ENCODE peak calls at places on chromosomes 1 and 21, in six cellular contexts. One of them, this sample, is unnamed.

GRCh38 chr1:194339451-194339850 is 1153.0 kb upstream of the B3GALT2 start:
- DNase-seq in transverse colon: no peak
- DNase-seq in CD8-positive, alpha-beta T cell: no peak
- DNase-seq in GM12865: no peak
- DNase-seq in lower lobe of right lung: no peak
- DNase-seq in fibroblast of mammary gland: no peak
- DNase-seq in this sample: no peak

GRCh38 chr1:228047183-228047466 is 35.4 kb upstream of the ARF1 start:
- DNase-seq in transverse colon: no peak
- DNase-seq in CD8-positive, alpha-beta T cell: no peak
- DNase-seq in GM12865: no peak
- DNase-seq in lower lobe of right lung: no peak
- DNase-seq in fibroblast of mammary gland: no peak
- DNase-seq in this sample: no peak

GRCh38 chr1:91759076-91759475 is 126.9 kb downstream of the TGFBR3 start:
- DNase-seq in transverse colon: no peak
- DNase-seq in CD8-positive, alpha-beta T cell: no peak
- DNase-seq in GM12865: no peak
- DNase-seq in lower lobe of right lung: no peak
- DNase-seq in fibroblast of mammary gland: no peak
- DNase-seq in this sample: no peak

GRCh38 chr1:36516372-36517018 is 33.8 kb upstream of the CSF3R start:
- DNase-seq in transverse colon: peak; percentile 24
- DNase-seq in CD8-positive, alpha-beta T cell: no peak
- DNase-seq in GM12865: peak; percentile 64
- DNase-seq in lower lobe of right lung: peak; percentile 81
- DNase-seq in fibroblast of mammary gland: peak; percentile 51
- DNase-seq in this sample: peak; percentile 24

GRCh38 chr1:233662503-233663105 is 48.7 kb downstream of the KCNK1 start:
- DNase-seq in transverse colon: no peak
- DNase-seq in CD8-positive, alpha-beta T cell: no peak
- DNase-seq in GM12865: no peak
- DNase-seq in lower lobe of right lung: no peak
- DNase-seq in fibroblast of mammary gland: peak; percentile 21
- DNase-seq in this sample: no peak

GRCh38 chr21:25961042-25961441 is 209.5 kb downstream of the APP start:
- DNase-seq in transverse colon: no peak
- DNase-seq in CD8-positive, alpha-beta T cell: no peak
- DNase-seq in GM12865: peak; percentile 9
- DNase-seq in lower lobe of right lung: no peak
- DNase-seq in fibroblast of mammary gland: no peak
- DNase-seq in this sample: no peak

GRCh38 chr21:17540530-17540929 is 27.7 kb downstream of the CXADR start:
- DNase-seq in transverse colon: no peak
- DNase-seq in CD8-positive, alpha-beta T cell: no peak
- DNase-seq in GM12865: no peak
- DNase-seq in lower lobe of right lung: no peak
- DNase-seq in fibroblast of mammary gland: no peak
- DNase-seq in this sample: no peak

GRCh38 chr1:201377611-201378092 is at the start of gene TNNT2:
- DNase-seq in transverse colon: no peak
- DNase-seq in CD8-positive, alpha-beta T cell: no peak
- DNase-seq in GM12865: no peak
- DNase-seq in lower lobe of right lung: no peak
- DNase-seq in fibroblast of mammary gland: no peak
- DNase-seq in this sample: no peak

GRCh38 chr1:151435174-151435573 is 24.1 kb downstream of the POGZ start:
- DNase-seq in transverse colon: no peak
- DNase-seq in CD8-positive, alpha-beta T cell: no peak
- DNase-seq in GM12865: no peak
- DNase-seq in lower lobe of right lung: no peak
- DNase-seq in fibroblast of mammary gland: peak; percentile 16
- DNase-seq in this sample: no peak

GRCh38 chr1:43367026-43367903 is 546 bp downstream of the ELOVL1 start:
- DNase-seq in transverse colon: peak; percentile 35
- DNase-seq in CD8-positive, alpha-beta T cell: no peak
- DNase-seq in GM12865: peak; percentile 39
- DNase-seq in lower lobe of right lung: peak; percentile 58
- DNase-seq in fibroblast of mammary gland: no peak
- DNase-seq in this sample: no peak

GRCh38 chr1:168218647-168219046 is 7.2 kb upstream of the SFT2D2 start:
- DNase-seq in transverse colon: no peak
- DNase-seq in CD8-positive, alpha-beta T cell: no peak
- DNase-seq in GM12865: no peak
- DNase-seq in lower lobe of right lung: no peak
- DNase-seq in fibroblast of mammary gland: no peak
- DNase-seq in this sample: no peak

GRCh38 chr1:115170396-115170795 is 81.1 kb upstream of the TSPAN2 start:
- DNase-seq in transverse colon: no peak
- DNase-seq in CD8-positive, alpha-beta T cell: no peak
- DNase-seq in GM12865: no peak
- DNase-seq in lower lobe of right lung: no peak
- DNase-seq in fibroblast of mammary gland: no peak
- DNase-seq in this sample: no peak

GRCh38 chr1:180842052-180842451 is 70.6 kb upstream of the KIAA1614 start:
- DNase-seq in transverse colon: no peak
- DNase-seq in CD8-positive, alpha-beta T cell: no peak
- DNase-seq in GM12865: no peak
- DNase-seq in lower lobe of right lung: no peak
- DNase-seq in fibroblast of mammary gland: peak; percentile 64
- DNase-seq in this sample: peak; percentile 29

GRCh38 chr21:35294231-35294898 is 245.3 kb upstream of the RUNX1 start:
- DNase-seq in transverse colon: peak; percentile 78
- DNase-seq in CD8-positive, alpha-beta T cell: no peak
- DNase-seq in GM12865: no peak
- DNase-seq in lower lobe of right lung: no peak
- DNase-seq in fibroblast of mammary gland: no peak
- DNase-seq in this sample: no peak

GRCh38 chr1:20105856-20106255 is 13.5 kb downstream of the PLA2G2D start:
- DNase-seq in transverse colon: no peak
- DNase-seq in CD8-positive, alpha-beta T cell: no peak
- DNase-seq in GM12865: no peak
- DNase-seq in lower lobe of right lung: no peak
- DNase-seq in fibroblast of mammary gland: no peak
- DNase-seq in this sample: no peak

GRCh38 chr1:221925947-221926346 is 184.1 kb upstream of the DUSP10 start:
- DNase-seq in transverse colon: no peak
- DNase-seq in CD8-positive, alpha-beta T cell: no peak
- DNase-seq in GM12865: no peak
- DNase-seq in lower lobe of right lung: no peak
- DNase-seq in fibroblast of mammary gland: no peak
- DNase-seq in this sample: no peak

GRCh38 chr1:24705260-24706073 is 39.8 kb upstream of the CLIC4 start:
- DNase-seq in transverse colon: peak; percentile 82
- DNase-seq in CD8-positive, alpha-beta T cell: no peak
- DNase-seq in GM12865: peak; percentile 51
- DNase-seq in lower lobe of right lung: peak; percentile 89
- DNase-seq in fibroblast of mammary gland: peak; percentile 92
- DNase-seq in this sample: no peak

GRCh38 chr1:152495066-152495675 is 15.4 kb upstream of the LCE5A start:
- DNase-seq in transverse colon: peak; percentile 51
- DNase-seq in CD8-positive, alpha-beta T cell: no peak
- DNase-seq in GM12865: peak; percentile 56
- DNase-seq in lower lobe of right lung: no peak
- DNase-seq in fibroblast of mammary gland: peak; percentile 46
- DNase-seq in this sample: no peak

GRCh38 chr1:111179968-111180533 is 20.4 kb downstream of the DENND2D start:
- DNase-seq in transverse colon: no peak
- DNase-seq in CD8-positive, alpha-beta T cell: no peak
- DNase-seq in GM12865: no peak
- DNase-seq in lower lobe of right lung: no peak
- DNase-seq in fibroblast of mammary gland: no peak
- DNase-seq in this sample: no peak

GRCh38 chr1:52668711-52669110 is 29.4 kb downstream of the COA7 start:
- DNase-seq in transverse colon: no peak
- DNase-seq in CD8-positive, alpha-beta T cell: no peak
- DNase-seq in GM12865: no peak
- DNase-seq in lower lobe of right lung: no peak
- DNase-seq in fibroblast of mammary gland: peak; percentile 50
- DNase-seq in this sample: no peak

GRCh38 chr1:205179842-205180241 is 31.7 kb downstream of the DSTYK start:
- DNase-seq in transverse colon: no peak
- DNase-seq in CD8-positive, alpha-beta T cell: no peak
- DNase-seq in GM12865: no peak
- DNase-seq in lower lobe of right lung: no peak
- DNase-seq in fibroblast of mammary gland: peak; percentile 37
- DNase-seq in this sample: no peak

GRCh38 chr1:32151319-32151787 is 28.1 kb upstream of the TXLNA start:
- DNase-seq in transverse colon: no peak
- DNase-seq in CD8-positive, alpha-beta T cell: no peak
- DNase-seq in GM12865: no peak
- DNase-seq in lower lobe of right lung: no peak
- DNase-seq in fibroblast of mammary gland: peak; percentile 79
- DNase-seq in this sample: peak; percentile 29

GRCh38 chr21:14687277-14687642 is 141.1 kb upstream of the SAMSN1 start:
- DNase-seq in transverse colon: no peak
- DNase-seq in CD8-positive, alpha-beta T cell: no peak
- DNase-seq in GM12865: peak; percentile 81
- DNase-seq in lower lobe of right lung: no peak
- DNase-seq in fibroblast of mammary gland: peak; percentile 2
- DNase-seq in this sample: no peak

GRCh38 chr1:157682710-157683437 is 17.7 kb downstream of the FCRL3 start:
- DNase-seq in transverse colon: no peak
- DNase-seq in CD8-positive, alpha-beta T cell: no peak
- DNase-seq in GM12865: no peak
- DNase-seq in lower lobe of right lung: no peak
- DNase-seq in fibroblast of mammary gland: no peak
- DNase-seq in this sample: no peak

GRCh38 chr21:33811147-33812024 is 104.2 kb downstream of the ATP5PO start:
- DNase-seq in transverse colon: no peak
- DNase-seq in CD8-positive, alpha-beta T cell: no peak
- DNase-seq in GM12865: no peak
- DNase-seq in lower lobe of right lung: no peak
- DNase-seq in fibroblast of mammary gland: no peak
- DNase-seq in this sample: no peak

GRCh38 chr1:31781138-31782065 is 17.3 kb upstream of the ADGRB2 start:
- DNase-seq in transverse colon: no peak
- DNase-seq in CD8-positive, alpha-beta T cell: no peak
- DNase-seq in GM12865: no peak
- DNase-seq in lower lobe of right lung: no peak
- DNase-seq in fibroblast of mammary gland: peak; percentile 27
- DNase-seq in this sample: no peak

GRCh38 chr1:89594096-89594740 is 38.7 kb upstream of the LRRC8C start:
- DNase-seq in transverse colon: no peak
- DNase-seq in CD8-positive, alpha-beta T cell: no peak
- DNase-seq in GM12865: no peak
- DNase-seq in lower lobe of right lung: no peak
- DNase-seq in fibroblast of mammary gland: peak; percentile 64
- DNase-seq in this sample: peak; percentile 7

DNA sequence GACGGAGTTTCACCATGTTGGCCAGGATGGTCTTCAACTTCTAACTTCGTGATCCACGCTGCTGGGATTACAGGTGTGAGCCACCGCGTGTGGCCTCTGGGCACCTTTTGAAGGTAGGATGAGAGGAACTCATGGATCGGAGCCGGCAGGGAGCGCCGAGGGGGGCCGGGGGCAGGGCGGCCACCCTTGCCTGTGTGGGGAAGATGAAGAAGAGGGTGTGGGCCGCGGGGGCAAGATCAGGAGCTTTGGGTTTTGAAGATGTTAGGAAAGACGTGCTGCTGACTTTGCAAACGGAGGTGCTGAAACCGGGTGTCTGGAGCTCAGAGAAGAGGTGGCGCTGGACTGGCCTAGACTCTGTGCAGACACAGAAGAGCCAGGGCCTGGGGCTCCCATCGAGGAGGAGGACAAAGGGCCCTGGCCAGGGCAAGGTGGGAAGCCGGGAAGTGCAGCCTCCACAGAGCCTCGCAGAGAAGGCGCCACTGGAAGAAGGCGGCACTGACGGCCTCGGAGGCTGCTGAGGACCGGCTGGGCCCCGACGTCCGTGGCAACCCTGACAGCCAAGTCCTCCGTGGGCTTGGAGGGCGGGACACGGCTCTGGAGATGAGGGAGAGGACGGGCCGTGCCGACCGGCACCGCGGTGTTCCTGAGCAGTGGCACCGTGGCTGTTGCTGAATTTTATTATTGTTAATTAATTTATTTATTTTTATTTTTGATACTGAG is 13.7 kb downstream of the RNF223 start:
- DNase-seq in transverse colon: no peak
- DNase-seq in CD8-positive, alpha-beta T cell: no peak
- DNase-seq in GM12865: no peak
- DNase-seq in lower lobe of right lung: no peak
- DNase-seq in fibroblast of mammary gland: no peak
- DNase-seq in this sample: no peak
- H3K4me3 ChIP-seq in transverse colon: no peak overlapping the region
- H3K4me3 ChIP-seq in CD8-positive, alpha-beta T cell: no peak overlapping the region
- H3K4me3 ChIP-seq in GM12865: no peak overlapping the region
- H3K4me3 ChIP-seq in lower lobe of right lung: peak overlapping the region; percentile 62
- H3K4me3 ChIP-seq in fibroblast of mammary gland: no peak overlapping the region
- H3K4me3 ChIP-seq in this sample: no peak overlapping the region

GRCh38 chr1:7961199-7962010 is at the start of gene PARK7:
- DNase-seq in transverse colon: peak; percentile 100
- DNase-seq in CD8-positive, alpha-beta T cell: peak; percentile 100
- DNase-seq in GM12865: peak; percentile 100
- DNase-seq in lower lobe of right lung: peak; percentile 100
- DNase-seq in fibroblast of mammary gland: peak; percentile 98
- DNase-seq in this sample: peak; percentile 94
- TF ChIP-seq CTCF in transverse colon: peak; percentile 34
- TF ChIP-seq CTCF in CD8-positive, alpha-beta T cell: peak; percentile 49
- TF ChIP-seq CTCF in GM12865: peak; percentile 49
- TF ChIP-seq CTCF in lower lobe of right lung: peak; percentile 59
- TF ChIP-seq CTCF in fibroblast of mammary gland: peak; percentile 46
- TF ChIP-seq CTCF in this sample: peak; percentile 31

GRCh38 chr1:98054367-98054701 is 133.5 kb upstream of the DPYD start:
- DNase-seq in transverse colon: no peak
- DNase-seq in CD8-positive, alpha-beta T cell: no peak
- DNase-seq in GM12865: no peak
- DNase-seq in lower lobe of right lung: no peak
- DNase-seq in fibroblast of mammary gland: no peak
- DNase-seq in this sample: no peak
- H3K4me3 ChIP-seq in transverse colon: no peak overlapping the region
- H3K4me3 ChIP-seq in CD8-positive, alpha-beta T cell: no peak overlapping the region
- H3K4me3 ChIP-seq in GM12865: no peak overlapping the region
- H3K4me3 ChIP-seq in lower lobe of right lung: peak overlapping the region; percentile 63
- H3K4me3 ChIP-seq in fibroblast of mammary gland: peak overlapping the region; percentile 28
- H3K4me3 ChIP-seq in this sample: peak overlapping the region; percentile 22

DNA sequence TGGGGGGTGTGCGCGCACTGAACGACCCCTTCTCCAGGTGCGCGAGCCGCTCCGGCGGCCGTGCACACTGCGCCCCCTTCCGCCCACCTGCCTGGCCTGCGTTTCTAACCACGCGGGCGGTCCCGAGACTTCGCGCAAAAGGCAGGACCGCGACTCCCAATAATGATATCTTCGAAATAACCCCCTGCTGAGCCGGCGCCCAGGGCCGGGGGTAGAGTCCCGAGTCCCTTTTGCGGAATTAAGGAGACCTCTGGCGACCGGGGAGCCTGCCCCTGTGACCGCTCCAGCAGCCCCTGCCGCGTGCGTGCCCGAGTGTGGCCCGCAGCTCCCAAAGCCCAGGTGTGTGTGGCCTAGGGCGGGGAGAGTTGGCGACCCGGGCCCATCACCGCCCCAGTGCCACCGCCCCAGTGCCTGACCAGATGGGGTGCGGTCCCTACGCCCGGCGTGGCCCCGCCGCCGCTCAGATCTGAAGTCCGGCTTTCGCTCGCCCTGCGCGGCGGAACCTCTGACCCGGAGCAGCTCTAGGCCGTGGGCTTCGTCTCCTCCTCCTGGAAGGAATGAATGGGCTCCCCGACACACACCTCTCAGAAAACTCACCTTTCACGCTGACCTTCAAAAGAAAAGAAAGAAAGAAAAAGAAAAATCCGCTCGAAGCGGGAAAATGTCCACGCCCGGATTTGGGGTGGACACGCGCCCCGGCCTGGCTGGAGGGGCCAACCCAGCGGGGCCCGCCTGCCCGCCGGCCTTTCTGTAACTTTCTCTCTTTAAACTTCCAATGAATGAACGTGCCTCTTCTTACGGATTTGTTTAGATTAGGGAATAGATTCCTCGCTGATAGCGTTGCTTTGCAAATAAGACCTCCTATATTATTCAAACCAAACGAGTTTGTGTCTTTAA is 5.5 kb upstream of the SIM2 start:
- DNase-seq in transverse colon: no peak
- DNase-seq in CD8-positive, alpha-beta T cell: no peak
- DNase-seq in GM12865: no peak
- DNase-seq in lower lobe of right lung: no peak
- DNase-seq in fibroblast of mammary gland: no peak
- DNase-seq in this sample: no peak
- TF ChIP-seq CTCF in transverse colon: no peak
- TF ChIP-seq CTCF in CD8-positive, alpha-beta T cell: no peak
- TF ChIP-seq CTCF in GM12865: no peak
- TF ChIP-seq CTCF in lower lobe of right lung: no peak
- TF ChIP-seq CTCF in fibroblast of mammary gland: no peak
- TF ChIP-seq CTCF in this sample: peak; percentile 32